ENCODE peak calls at places on chromosomes 16 and 17, in seven cellular contexts. One of them, this sample, is unnamed.

GRCh38 chr17:7101531-7101930 is 13.1 kb downstream of the ASGR2 start:
- DNase-seq in HepG2: no peak
- DNase-seq in left ventricle myocardium inferior: no peak
- DNase-seq in fibroblast of mammary gland: no peak
- DNase-seq in fibroblast of the aortic adventitia: no peak
- DNase-seq in OCI-LY7: no peak
- DNase-seq in Peyer's patch: peak
- DNase-seq in this sample: no peak

GRCh38 chr17:37506678-37507077 is 17.0 kb downstream of the DUSP14 start:
- DNase-seq in fibroblast of the aortic adventitia: no peak
- DNase-seq in left ventricle myocardium inferior: no peak
- DNase-seq in fibroblast of mammary gland: peak
- DNase-seq in HepG2: peak
- DNase-seq in Peyer's patch: no peak
- DNase-seq in OCI-LY7: peak
- DNase-seq in this sample: no peak

GRCh38 chr17:44863254-44863918 is 15.7 kb downstream of the HIGD1B start:
- DNase-seq in fibroblast of mammary gland: no peak
- DNase-seq in HepG2: peak
- DNase-seq in left ventricle myocardium inferior: no peak
- DNase-seq in OCI-LY7: no peak
- DNase-seq in fibroblast of the aortic adventitia: no peak
- DNase-seq in Peyer's patch: no peak
- DNase-seq in this sample: no peak

GRCh38 chr17:1697681-1698080 is 12.5 kb downstream of the TLCD2 start:
- DNase-seq in fibroblast of the aortic adventitia: no peak
- DNase-seq in fibroblast of mammary gland: no peak
- DNase-seq in HepG2: no peak
- DNase-seq in left ventricle myocardium inferior: no peak
- DNase-seq in Peyer's patch: no peak
- DNase-seq in OCI-LY7: no peak
- DNase-seq in this sample: no peak

GRCh38 chr17:61410100-61410551 is 10.5 kb downstream of the TBX2 start:
- DNase-seq in Peyer's patch: peak
- DNase-seq in HepG2: no peak
- DNase-seq in left ventricle myocardium inferior: no peak
- DNase-seq in fibroblast of mammary gland: no peak
- DNase-seq in fibroblast of the aortic adventitia: no peak
- DNase-seq in OCI-LY7: no peak
- DNase-seq in this sample: no peak

GRCh38 chr16:88554711-88555264 is 15.4 kb upstream of the ZC3H18 start:
- DNase-seq in fibroblast of the aortic adventitia: no peak
- DNase-seq in left ventricle myocardium inferior: no peak
- DNase-seq in fibroblast of mammary gland: no peak
- DNase-seq in OCI-LY7: no peak
- DNase-seq in Peyer's patch: no peak
- DNase-seq in HepG2: no peak
- DNase-seq in this sample: no peak

GRCh38 chr17:31674305-31674704 is 184.7 kb downstream of the COPRS start:
- DNase-seq in fibroblast of the aortic adventitia: peak
- DNase-seq in OCI-LY7: no peak
- DNase-seq in fibroblast of mammary gland: peak
- DNase-seq in Peyer's patch: no peak
- DNase-seq in left ventricle myocardium inferior: no peak
- DNase-seq in HepG2: no peak
- DNase-seq in this sample: no peak

GRCh38 chr16:69127966-69128510 is 4.3 kb downstream of the CHTF8 start:
- DNase-seq in HepG2: no peak
- DNase-seq in left ventricle myocardium inferior: no peak
- DNase-seq in Peyer's patch: peak
- DNase-seq in fibroblast of the aortic adventitia: no peak
- DNase-seq in fibroblast of mammary gland: no peak
- DNase-seq in OCI-LY7: no peak
- DNase-seq in this sample: peak

GRCh38 chr17:18191967-18192366 is 8.3 kb downstream of the ALKBH5 start:
- DNase-seq in fibroblast of mammary gland: peak
- DNase-seq in OCI-LY7: no peak
- DNase-seq in HepG2: no peak
- DNase-seq in Peyer's patch: no peak
- DNase-seq in left ventricle myocardium inferior: no peak
- DNase-seq in fibroblast of the aortic adventitia: no peak
- DNase-seq in this sample: no peak

GRCh38 chr16:22694887-22695382 is 119.0 kb upstream of the HS3ST2 start:
- DNase-seq in left ventricle myocardium inferior: no peak
- DNase-seq in OCI-LY7: no peak
- DNase-seq in Peyer's patch: no peak
- DNase-seq in fibroblast of the aortic adventitia: peak
- DNase-seq in HepG2: no peak
- DNase-seq in fibroblast of mammary gland: peak
- DNase-seq in this sample: peak

GRCh38 chr16:799111-799947 is 1.2 kb downstream of the GNG13 start:
- DNase-seq in OCI-LY7: no peak
- DNase-seq in left ventricle myocardium inferior: no peak
- DNase-seq in HepG2: no peak
- DNase-seq in fibroblast of the aortic adventitia: no peak
- DNase-seq in fibroblast of mammary gland: no peak
- DNase-seq in Peyer's patch: no peak
- DNase-seq in this sample: no peak

GRCh38 chr16:75250809-75251279 is 580 bp downstream of the BCAR1 start:
- DNase-seq in OCI-LY7: no peak
- DNase-seq in HepG2: peak
- DNase-seq in Peyer's patch: peak
- DNase-seq in left ventricle myocardium inferior: peak
- DNase-seq in fibroblast of the aortic adventitia: no peak
- DNase-seq in fibroblast of mammary gland: no peak
- DNase-seq in this sample: peak

GRCh38 chr17:8696456-8696855 is 48.2 kb downstream of the CCDC42 start:
- DNase-seq in Peyer's patch: no peak
- DNase-seq in fibroblast of the aortic adventitia: no peak
- DNase-seq in HepG2: no peak
- DNase-seq in left ventricle myocardium inferior: no peak
- DNase-seq in fibroblast of mammary gland: no peak
- DNase-seq in OCI-LY7: no peak
- DNase-seq in this sample: no peak

GRCh38 chr16:66960270-66960669 is 796 bp upstream of the CES3 start:
- DNase-seq in OCI-LY7: no peak
- DNase-seq in fibroblast of mammary gland: no peak
- DNase-seq in left ventricle myocardium inferior: no peak
- DNase-seq in fibroblast of the aortic adventitia: no peak
- DNase-seq in Peyer's patch: no peak
- DNase-seq in HepG2: no peak
- DNase-seq in this sample: no peak

GRCh38 chr16:66958857-66959644 is 2.0 kb upstream of the CES3 start:
- DNase-seq in OCI-LY7: no peak
- DNase-seq in HepG2: no peak
- DNase-seq in fibroblast of the aortic adventitia: no peak
- DNase-seq in Peyer's patch: no peak
- DNase-seq in left ventricle myocardium inferior: no peak
- DNase-seq in fibroblast of mammary gland: no peak
- DNase-seq in this sample: no peak

GRCh38 chr16:66964049-66964448 is 3.0 kb downstream of the CES3 start:
- DNase-seq in HepG2: no peak
- DNase-seq in fibroblast of the aortic adventitia: no peak
- DNase-seq in Peyer's patch: no peak
- DNase-seq in OCI-LY7: no peak
- DNase-seq in left ventricle myocardium inferior: no peak
- DNase-seq in fibroblast of mammary gland: no peak
- DNase-seq in this sample: no peak

GRCh38 chr16:66959645-66960177 is 1.4 kb upstream of the CES3 start:
- DNase-seq in fibroblast of the aortic adventitia: no peak
- DNase-seq in fibroblast of mammary gland: no peak
- DNase-seq in Peyer's patch: no peak
- DNase-seq in HepG2: no peak
- DNase-seq in left ventricle myocardium inferior: peak
- DNase-seq in OCI-LY7: no peak
- DNase-seq in this sample: peak

DNA sequence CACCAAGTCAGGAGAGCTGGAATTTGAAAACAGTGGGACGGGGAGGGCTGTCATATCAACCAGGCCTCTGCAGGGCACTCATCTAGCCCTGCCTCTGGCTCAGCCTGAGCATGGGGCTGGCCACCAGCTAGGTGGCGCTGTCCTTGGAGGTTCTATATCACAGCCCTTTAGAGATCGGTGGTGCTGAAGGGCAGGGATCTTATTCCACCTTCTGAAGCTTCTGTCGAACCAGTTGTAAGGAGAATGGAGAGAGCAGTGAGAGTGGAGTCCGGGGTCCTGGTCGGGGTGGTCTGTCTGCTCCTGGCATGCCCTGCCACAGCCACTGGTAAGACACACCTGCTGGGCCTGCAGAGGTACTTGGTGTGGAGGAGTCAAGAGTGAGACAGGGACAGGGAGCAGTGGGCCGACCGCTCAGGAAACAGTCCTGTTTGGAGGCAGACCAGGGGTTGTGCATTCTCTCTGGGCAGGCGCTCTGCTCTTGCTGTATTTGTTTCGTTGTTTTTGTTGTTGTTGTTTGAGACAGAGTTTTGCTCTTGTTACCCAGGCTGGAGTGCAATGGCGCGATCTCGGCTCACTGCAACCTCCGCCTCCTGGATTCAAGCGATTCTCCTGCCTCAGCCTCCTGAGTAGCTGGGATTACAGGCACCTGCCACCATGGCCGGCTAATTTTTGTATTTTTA is at the start of gene CES3:
- DNase-seq in Peyer's patch: peak
- DNase-seq in HepG2: peak
- DNase-seq in fibroblast of mammary gland: peak
- DNase-seq in fibroblast of the aortic adventitia: peak
- DNase-seq in left ventricle myocardium inferior: peak
- DNase-seq in OCI-LY7: peak
- DNase-seq in this sample: peak
- H3K4me3 ChIP-seq in Peyer's patch: peak
- H3K4me3 ChIP-seq in HepG2: peak
- H3K4me3 ChIP-seq in fibroblast of mammary gland: no peak
- H3K4me3 ChIP-seq in fibroblast of the aortic adventitia: no peak
- H3K4me3 ChIP-seq in left ventricle myocardium inferior: no peak
- H3K4me3 ChIP-seq in OCI-LY7: no peak
- H3K4me3 ChIP-seq in this sample: no peak

GRCh38 chr17:65742433-65743312 is 181.2 kb upstream of the AXIN2 start:
- DNase-seq in left ventricle myocardium inferior: no peak
- DNase-seq in fibroblast of mammary gland: peak
- DNase-seq in Peyer's patch: no peak
- DNase-seq in OCI-LY7: no peak
- DNase-seq in HepG2: peak
- DNase-seq in fibroblast of the aortic adventitia: peak
- DNase-seq in this sample: no peak

GRCh38 chr17:65741690-65742089 is 180.2 kb upstream of the AXIN2 start:
- DNase-seq in fibroblast of mammary gland: no peak
- DNase-seq in Peyer's patch: no peak
- DNase-seq in left ventricle myocardium inferior: no peak
- DNase-seq in fibroblast of the aortic adventitia: no peak
- DNase-seq in OCI-LY7: no peak
- DNase-seq in HepG2: no peak
- DNase-seq in this sample: no peak

GRCh38 chr17:65743313-65743665 is 181.8 kb upstream of the AXIN2 start:
- DNase-seq in Peyer's patch: no peak
- DNase-seq in fibroblast of mammary gland: peak
- DNase-seq in OCI-LY7: no peak
- DNase-seq in HepG2: no peak
- DNase-seq in fibroblast of the aortic adventitia: peak
- DNase-seq in left ventricle myocardium inferior: no peak
- DNase-seq in this sample: no peak

GRCh38 chr17:65737451-65737850 is 176.0 kb upstream of the AXIN2 start:
- DNase-seq in left ventricle myocardium inferior: no peak
- DNase-seq in Peyer's patch: no peak
- DNase-seq in fibroblast of the aortic adventitia: no peak
- DNase-seq in HepG2: no peak
- DNase-seq in OCI-LY7: no peak
- DNase-seq in fibroblast of mammary gland: no peak
- DNase-seq in this sample: no peak

DNA sequence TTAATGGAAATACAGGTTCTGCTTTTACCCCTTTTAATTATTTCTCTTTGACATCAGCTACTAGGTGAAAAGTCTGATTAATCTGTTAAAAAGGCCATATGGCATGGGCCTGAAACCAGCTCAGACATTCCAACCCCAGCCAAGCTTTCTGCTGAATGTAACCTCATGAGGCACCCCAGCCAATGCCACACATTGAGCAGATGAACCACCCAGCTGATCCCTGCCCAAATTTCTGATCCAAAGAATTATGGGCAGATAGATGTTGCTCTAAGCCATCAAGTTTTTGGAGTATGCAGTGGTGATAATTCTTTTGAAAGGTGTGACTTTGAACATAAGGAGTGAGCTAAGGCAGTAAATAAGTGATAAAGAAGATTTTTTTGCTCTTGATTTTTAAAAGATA is 177.6 kb upstream of the AXIN2 start:
- DNase-seq in OCI-LY7: no peak
- DNase-seq in Peyer's patch: no peak
- DNase-seq in left ventricle myocardium inferior: no peak
- DNase-seq in fibroblast of the aortic adventitia: no peak
- DNase-seq in HepG2: no peak
- DNase-seq in fibroblast of mammary gland: no peak
- DNase-seq in this sample: no peak
- H3K4me3 ChIP-seq in OCI-LY7: no peak
- H3K4me3 ChIP-seq in Peyer's patch: no peak
- H3K4me3 ChIP-seq in left ventricle myocardium inferior: no peak
- H3K4me3 ChIP-seq in fibroblast of the aortic adventitia: no peak
- H3K4me3 ChIP-seq in HepG2: no peak
- H3K4me3 ChIP-seq in fibroblast of mammary gland: no peak
- H3K4me3 ChIP-seq in this sample: no peak

GRCh38 chr16:21628196-21628726 is 24.1 kb downstream of the IGSF6 start:
- DNase-seq in OCI-LY7: no peak
- DNase-seq in fibroblast of the aortic adventitia: no peak
- DNase-seq in Peyer's patch: no peak
- DNase-seq in fibroblast of mammary gland: no peak
- DNase-seq in HepG2: peak
- DNase-seq in left ventricle myocardium inferior: no peak
- DNase-seq in this sample: no peak
- H3K4me3 ChIP-seq in OCI-LY7: no peak
- H3K4me3 ChIP-seq in fibroblast of the aortic adventitia: no peak
- H3K4me3 ChIP-seq in Peyer's patch: no peak
- H3K4me3 ChIP-seq in fibroblast of mammary gland: no peak
- H3K4me3 ChIP-seq in HepG2: no peak
- H3K4me3 ChIP-seq in left ventricle myocardium inferior: no peak
- H3K4me3 ChIP-seq in this sample: no peak

GRCh38 chr17:65052585-65052984 is 4.0 kb downstream of the GNA13 start:
- DNase-seq in HepG2: no peak
- DNase-seq in left ventricle myocardium inferior: no peak
- DNase-seq in fibroblast of mammary gland: no peak
- DNase-seq in fibroblast of the aortic adventitia: no peak
- DNase-seq in Peyer's patch: no peak
- DNase-seq in OCI-LY7: no peak
- DNase-seq in this sample: no peak

GRCh38 chr17:65055708-65056638 is 567 bp downstream of the GNA13 start:
- DNase-seq in left ventricle myocardium inferior: peak
- DNase-seq in OCI-LY7: peak
- DNase-seq in HepG2: peak
- DNase-seq in Peyer's patch: peak
- DNase-seq in fibroblast of the aortic adventitia: peak
- DNase-seq in fibroblast of mammary gland: peak
- DNase-seq in this sample: peak

GRCh38 chr17:65053354-65053881 is 3.1 kb downstream of the GNA13 start:
- DNase-seq in Peyer's patch: no peak
- DNase-seq in fibroblast of the aortic adventitia: no peak
- DNase-seq in fibroblast of mammary gland: no peak
- DNase-seq in HepG2: no peak
- DNase-seq in left ventricle myocardium inferior: no peak
- DNase-seq in OCI-LY7: no peak
- DNase-seq in this sample: no peak

GRCh38 chr17:65055280-65055707 is 1.2 kb downstream of the GNA13 start:
- DNase-seq in Peyer's patch: no peak
- DNase-seq in fibroblast of the aortic adventitia: no peak
- DNase-seq in fibroblast of mammary gland: no peak
- DNase-seq in OCI-LY7: peak
- DNase-seq in HepG2: no peak
- DNase-seq in left ventricle myocardium inferior: no peak
- DNase-seq in this sample: no peak

GRCh38 chr17:65054602-65055001 is 1.9 kb downstream of the GNA13 start:
- DNase-seq in Peyer's patch: no peak
- DNase-seq in OCI-LY7: no peak
- DNase-seq in fibroblast of mammary gland: no peak
- DNase-seq in HepG2: no peak
- DNase-seq in fibroblast of the aortic adventitia: no peak
- DNase-seq in left ventricle myocardium inferior: no peak
- DNase-seq in this sample: no peak
- H3K4me3 ChIP-seq in Peyer's patch: peak
- H3K4me3 ChIP-seq in OCI-LY7: peak
- H3K4me3 ChIP-seq in fibroblast of mammary gland: peak
- H3K4me3 ChIP-seq in HepG2: peak
- H3K4me3 ChIP-seq in fibroblast of the aortic adventitia: peak
- H3K4me3 ChIP-seq in left ventricle myocardium inferior: peak
- H3K4me3 ChIP-seq in this sample: peak

This sample was measured in heart left ventricle.